ENCODE peak calls at places on chromosomes 12 and 14, in four cellular contexts. F is RWPE1, D is glutamatergic neuron, L is GOT3. Q is an unnamed sample.

GRCh38 chr14:60723218-60724079 is 702 bp downstream of the SIX4 start:
- DNase-seq in L (no peak), D (peak), F (peak), Q (peak)

GRCh38 chr14:38867561-38868150 is 235.4 kb downstream of the SEC23A start:
- DNase-seq in L (no peak), F (peak), D (peak), Q (peak)

GRCh38 chr12:66648336-66648735 is 30.5 kb downstream of the GRIP1 start:
- DNase-seq in L (no peak), F (peak), D (no peak), Q (no peak)

GRCh38 chr12:80044694-80045046 is 54.7 kb upstream of the OTOGL start:
- DNase-seq in L (no peak), F (peak), D (no peak), Q (peak)

GRCh38 chr14:52917732-52918131 is 33.1 kb downstream of the FERMT2 start:
- DNase-seq in F (no peak), L (no peak), D (no peak), Q (no peak)

GRCh38 chr14:81400852-81401251 is 728 bp upstream of the STON2 start:
- DNase-seq in D (no peak), F (peak), L (peak), Q (peak)

GRCh38 chr14:68734231-68734732 is 58.6 kb downstream of the ZFP36L1 start:
- DNase-seq in L (no peak), D (no peak), F (no peak), Q (no peak)

GRCh38 chr14:83485591-83485990 is 1951.9 kb upstream of the SEL1L start:
- DNase-seq in F (no peak), L (no peak), D (no peak), Q (no peak)

GRCh38 chr12:107441906-107442305 is 243.7 kb upstream of the PWP1 start:
- DNase-seq in F (no peak), L (no peak), D (no peak), Q (no peak)

GRCh38 chr12:67590122-67590795 is 58.3 kb upstream of the DYRK2 start:
- DNase-seq in D (no peak), L (no peak), F (no peak), Q (no peak)

GRCh38 chr14:78637903-78638302 is 467.7 kb downstream of the NRXN3 start:
- DNase-seq in L (no peak), D (no peak), F (no peak), Q (no peak)

GRCh38 chr14:88849717-88850116 is 25.3 kb downstream of the TTC8 start:
- DNase-seq in D (no peak), F (no peak), L (no peak), Q (no peak)

GRCh38 chr12:57241556-57242310 is 9.3 kb downstream of the STAC3 start:
- DNase-seq in D (peak), F (no peak), L (no peak), Q (no peak)

GRCh38 chr12:28611115-28611435 is 420.8 kb downstream of the CCDC91 start:
- DNase-seq in F (peak), L (no peak), D (no peak), Q (no peak)

GRCh38 chr12:67357726-67358125 is 88.6 kb downstream of the CAND1 start:
- DNase-seq in L (no peak), D (no peak), F (no peak), Q (no peak)

GRCh38 chr12:31221566-31221945 is 104.4 kb downstream of the SINHCAF start:
- DNase-seq in F (no peak), D (no peak), L (no peak), Q (no peak)

GRCh38 chr12:118053071-118053985 is 7.7 kb downstream of the WSB2 start:
- DNase-seq in D (no peak), L (no peak), F (no peak), Q (no peak)

GRCh38 chr12:38813930-38814329 is 91.5 kb downstream of the CPNE8 start:
- DNase-seq in F (no peak), D (no peak), L (no peak), Q (no peak)

GRCh38 chr12:94690199-94690695 is 39.9 kb upstream of the TMCC3 start:
- DNase-seq in F (no peak), D (no peak), L (no peak), Q (no peak)

GRCh38 chr12:51403744-51404143 is 12.5 kb upstream of the GALNT6 start:
- DNase-seq in F (no peak), L (no peak), D (no peak), Q (no peak)

GRCh38 chr14:75234173-75234855 is 44.3 kb upstream of the FOS start:
- DNase-seq in L (no peak), F (peak), D (no peak), Q (peak)

GRCh38 chr12:108129017-108129812 is at the start of gene WSCD2:
- DNase-seq in F (peak), L (no peak), D (peak), Q (peak)

GRCh38 chr12:50099302-50100008 is 4.4 kb upstream of the GPD1 start:
- DNase-seq in D (no peak), L (no peak), F (no peak), Q (no peak)

GRCh38 chr14:76136476-76137160 is 15.1 kb upstream of the GPATCH2L start:
- DNase-seq in D (no peak), L (no peak), F (no peak), Q (no peak)

GRCh38 chr12:14567311-14568195 is at the start of gene PLBD1:
- DNase-seq in L (no peak), D (peak), F (peak), Q (no peak)

GRCh38 chr14:33332497-33332896 is 393.8 kb downstream of the NPAS3 start:
- DNase-seq in L (no peak), F (no peak), D (no peak), Q (no peak)